ENCODE peak calls at places on chromosomes 12 and 14, in four cellular contexts. One of them, this sample, is unnamed.

GRCh38 chr12:89709994-89710872 is 1.6 kb upstream of the ATP2B1 start:
- DNase-seq in activated naive CD8-positive, alpha-beta T cell treated with anti-CD3 and anti-CD28 coated beads for 36 hours: no peak
- DNase-seq in nucleus accumbens: no peak
- DNase-seq in left cardiac atrium: peak; percentile 73
- DNase-seq in this sample: peak; percentile 71

GRCh38 chr14:90381011-90381790 is 15.6 kb upstream of the CALM1 start:
- DNase-seq in activated naive CD8-positive, alpha-beta T cell treated with anti-CD3 and anti-CD28 coated beads for 36 hours: no peak
- DNase-seq in nucleus accumbens: no peak
- DNase-seq in left cardiac atrium: peak; percentile 35
- DNase-seq in this sample: peak; percentile 71

GRCh38 chr12:15146585-15146984 is 74.6 kb downstream of the RERG start:
- DNase-seq in activated naive CD8-positive, alpha-beta T cell treated with anti-CD3 and anti-CD28 coated beads for 36 hours: no peak
- DNase-seq in nucleus accumbens: no peak
- DNase-seq in left cardiac atrium: no peak
- DNase-seq in this sample: no peak

GRCh38 chr14:64763801-64764511 is 59.7 kb downstream of the PLEKHG3 start:
- DNase-seq in activated naive CD8-positive, alpha-beta T cell treated with anti-CD3 and anti-CD28 coated beads for 36 hours: no peak
- DNase-seq in nucleus accumbens: no peak
- DNase-seq in left cardiac atrium: no peak
- DNase-seq in this sample: peak; percentile 58

GRCh38 chr12:56955631-56956256 is 1.7 kb downstream of the RDH16 start:
- DNase-seq in activated naive CD8-positive, alpha-beta T cell treated with anti-CD3 and anti-CD28 coated beads for 36 hours: no peak
- DNase-seq in nucleus accumbens: no peak
- DNase-seq in left cardiac atrium: no peak
- DNase-seq in this sample: no peak

GRCh38 chr12:108826115-108826806 is 31.1 kb downstream of the SSH1 start:
- DNase-seq in activated naive CD8-positive, alpha-beta T cell treated with anti-CD3 and anti-CD28 coated beads for 36 hours: no peak
- DNase-seq in nucleus accumbens: peak; percentile 19
- DNase-seq in left cardiac atrium: peak; percentile 74
- DNase-seq in this sample: peak; percentile 17

GRCh38 chr12:751828-752672 is at the start of gene WNK1:
- DNase-seq in activated naive CD8-positive, alpha-beta T cell treated with anti-CD3 and anti-CD28 coated beads for 36 hours: peak; percentile 96
- DNase-seq in nucleus accumbens: peak; percentile 94
- DNase-seq in left cardiac atrium: peak; percentile 97
- DNase-seq in this sample: peak; percentile 88

GRCh38 chr12:30457621-30458289 is 237.9 kb downstream of the IPO8 start:
- DNase-seq in activated naive CD8-positive, alpha-beta T cell treated with anti-CD3 and anti-CD28 coated beads for 36 hours: no peak
- DNase-seq in nucleus accumbens: no peak
- DNase-seq in left cardiac atrium: no peak
- DNase-seq in this sample: no peak

GRCh38 chr14:100640481-100641273 is 53.5 kb upstream of the BEGAIN start:
- DNase-seq in activated naive CD8-positive, alpha-beta T cell treated with anti-CD3 and anti-CD28 coated beads for 36 hours: peak; percentile 78
- DNase-seq in nucleus accumbens: no peak
- DNase-seq in left cardiac atrium: no peak
- DNase-seq in this sample: no peak

GRCh38 chr12:77120695-77121094 is 55.3 kb upstream of the E2F7 start:
- DNase-seq in activated naive CD8-positive, alpha-beta T cell treated with anti-CD3 and anti-CD28 coated beads for 36 hours: no peak
- DNase-seq in nucleus accumbens: no peak
- DNase-seq in left cardiac atrium: no peak
- DNase-seq in this sample: no peak

GRCh38 chr14:37546621-37547447 is 48.2 kb downstream of the FOXA1 start:
- DNase-seq in activated naive CD8-positive, alpha-beta T cell treated with anti-CD3 and anti-CD28 coated beads for 36 hours: no peak
- DNase-seq in nucleus accumbens: no peak
- DNase-seq in left cardiac atrium: no peak
- DNase-seq in this sample: no peak

GRCh38 chr12:116216022-116216756 is 61.3 kb downstream of the MED13L start:
- DNase-seq in activated naive CD8-positive, alpha-beta T cell treated with anti-CD3 and anti-CD28 coated beads for 36 hours: no peak
- DNase-seq in nucleus accumbens: no peak
- DNase-seq in left cardiac atrium: no peak
- DNase-seq in this sample: no peak

GRCh38 chr12:105233045-105233905 is 2.7 kb downstream of the APPL2 start:
- DNase-seq in activated naive CD8-positive, alpha-beta T cell treated with anti-CD3 and anti-CD28 coated beads for 36 hours: no peak
- DNase-seq in nucleus accumbens: no peak
- DNase-seq in left cardiac atrium: no peak
- DNase-seq in this sample: no peak

GRCh38 chr12:130695061-130695460 is 21.0 kb downstream of the RIMBP2 start:
- DNase-seq in activated naive CD8-positive, alpha-beta T cell treated with anti-CD3 and anti-CD28 coated beads for 36 hours: no peak
- DNase-seq in nucleus accumbens: no peak
- DNase-seq in left cardiac atrium: no peak
- DNase-seq in this sample: no peak

GRCh38 chr12:120162763-120163162 is 31.8 kb downstream of the GCN1 start:
- DNase-seq in activated naive CD8-positive, alpha-beta T cell treated with anti-CD3 and anti-CD28 coated beads for 36 hours: no peak
- DNase-seq in nucleus accumbens: no peak
- DNase-seq in left cardiac atrium: no peak
- DNase-seq in this sample: no peak

This sample was measured in hypothalamus.